ENCODE peak calls at places on chromosome 18, in seven cellular contexts. L, E, T, R, D, N and P are unnamed samples. For H3K4me1, the result is how much of the 10 kb centered on the place peaks cover.

GRCh38 chr18:31042391-31043181 is at the start of gene DSC3:
- DNase-seq in D (peak), T (no peak), L (no peak), N (no peak), R (no peak), E (peak), P (no peak)

GRCh38 chr18:74063552-74063951 is 84.1 kb downstream of the FBXO15 start:
- DNase-seq in N (no peak), D (no peak), T (no peak), R (no peak), E (no peak), L (no peak), P (no peak)

GRCh38 chr18:49174478-49174877 is 223.7 kb upstream of the SMAD7 start:
- DNase-seq in D (peak), T (no peak), L (no peak), N (no peak), R (no peak), E (no peak), P (peak)

GRCh38 chr18:60191926-60192325 is 180.6 kb downstream of the MC4R start:
- DNase-seq in R (no peak), E (no peak), T (no peak), D (no peak), N (no peak), L (no peak), P (no peak)

GRCh38 chr18:35383136-35383535 is 6.0 kb upstream of the ZNF396 start:
- DNase-seq in T (no peak), R (no peak), D (no peak), N (no peak), E (no peak), L (no peak), P (no peak)

GRCh38 chr18:50982086-50982801 is 14.4 kb downstream of the ELAC1 start:
- DNase-seq in N (no peak), R (no peak), D (no peak), L (no peak), T (no peak), E (no peak), P (no peak)

GRCh38 chr18:78857252-78858150 is 122.1 kb upstream of the SALL3 start:
- DNase-seq in D (no peak), T (no peak), E (no peak), N (no peak), L (no peak), R (no peak), P (no peak)

GRCh38 chr18:12748671-12749070 is 45.8 kb downstream of the PSMG2 start:
- DNase-seq in D (no peak), N (no peak), T (no peak), R (no peak), E (no peak), L (no peak), P (no peak)

GRCh38 chr18:36950282-36950681 is 121.4 kb downstream of the KIAA1328 start:
- DNase-seq in D (no peak), N (no peak), E (no peak), R (no peak), T (no peak), L (no peak), P (no peak)

GRCh38 chr18:78799382-78800089 is 180.1 kb upstream of the SALL3 start:
- DNase-seq in T (no peak), E (no peak), L (no peak), D (no peak), N (no peak), R (no peak), P (no peak)

GRCh38 chr18:29712785-29713184 is 1329.8 kb downstream of the DSC3 start:
- DNase-seq in L (no peak), R (no peak), T (no peak), N (no peak), D (no peak), E (no peak), P (no peak)

GRCh38 chr18:59921384-59921891 is 21.6 kb downstream of the PMAIP1 start:
- DNase-seq in L (peak), D (no peak), T (no peak), R (no peak), N (no peak), E (no peak), P (no peak)

GRCh38 chr18:26652501-26652900 is 104.1 kb upstream of the KCTD1 start:
- DNase-seq in N (no peak), L (no peak), T (no peak), R (no peak), D (no peak), E (no peak), P (no peak)

GRCh38 chr18:58205087-58205779 is 161.2 kb downstream of the NEDD4L start:
- DNase-seq in D (no peak), R (no peak), N (no peak), E (no peak), L (no peak), T (no peak), P (peak)

GRCh38 chr18:48792611-48793368 is 158.0 kb downstream of the SMAD7 start:
- DNase-seq in T (no peak), R (peak), L (no peak), E (no peak), N (peak), D (no peak), P (no peak)

GRCh38 chr18:29188760-29189159 is 1011.8 kb upstream of the CDH2 start:
- DNase-seq in N (no peak), D (no peak), T (no peak), E (no peak), L (no peak), R (no peak), P (peak)

DNA sequence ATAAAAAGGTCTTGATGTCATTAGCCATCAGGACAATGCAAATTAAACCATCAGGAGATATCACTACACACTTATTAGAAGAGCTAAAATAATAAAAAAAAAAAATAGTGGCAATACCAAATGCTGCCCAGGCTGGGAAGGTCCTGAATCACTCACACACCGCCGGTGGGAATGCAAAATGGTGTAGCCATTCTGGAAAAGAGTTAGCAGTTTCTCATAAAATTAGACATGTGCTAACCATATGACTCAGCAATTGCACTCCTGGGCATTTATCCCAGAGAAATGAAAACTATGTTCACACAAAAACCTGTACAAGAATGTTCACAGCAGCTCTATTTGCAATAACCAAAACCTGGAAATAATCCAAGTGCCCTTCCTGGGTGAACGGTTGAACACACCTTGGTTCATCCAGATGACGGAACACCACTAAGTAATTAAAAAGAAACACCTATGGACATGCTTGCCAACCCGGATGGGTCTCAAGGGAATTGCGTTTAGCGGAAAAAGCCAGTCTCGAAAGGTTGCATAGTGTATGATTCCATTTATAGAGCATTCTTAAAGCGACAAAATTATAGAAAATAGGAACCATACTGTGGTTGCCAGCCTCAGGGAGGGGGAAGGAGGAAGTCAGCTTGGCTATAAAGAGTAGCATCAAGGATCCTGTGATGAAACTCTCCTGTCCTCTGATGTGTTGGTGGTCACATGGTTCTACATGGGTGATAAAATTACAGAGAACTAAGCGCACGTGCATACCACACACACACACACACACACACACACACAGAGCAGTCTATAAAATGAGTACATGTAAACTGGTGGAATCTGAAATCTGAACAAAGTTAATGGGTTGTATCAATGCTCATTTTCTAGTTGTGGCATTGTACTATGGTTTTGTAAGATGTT is 4.6 kb downstream of the MBP start:
- DNase-seq in D (no peak), E (no peak), N (no peak), R (no peak), T (no peak), L (no peak), P (peak)
- H3K4me1 ChIP-seq in D (under half), E (under half), N (under half), R (under half), T (half or more), L (half or more), P (under half)

GRCh38 chr18:77056399-77057015 is 76.1 kb downstream of the MBP start:
- DNase-seq in E (no peak), L (no peak), T (no peak), N (no peak), D (no peak), R (no peak), P (peak)
- H3K4me1 ChIP-seq in E (under half), L (half or more), T (half or more), N (under half), D (under half), R (half or more), P (under half)

DNA sequence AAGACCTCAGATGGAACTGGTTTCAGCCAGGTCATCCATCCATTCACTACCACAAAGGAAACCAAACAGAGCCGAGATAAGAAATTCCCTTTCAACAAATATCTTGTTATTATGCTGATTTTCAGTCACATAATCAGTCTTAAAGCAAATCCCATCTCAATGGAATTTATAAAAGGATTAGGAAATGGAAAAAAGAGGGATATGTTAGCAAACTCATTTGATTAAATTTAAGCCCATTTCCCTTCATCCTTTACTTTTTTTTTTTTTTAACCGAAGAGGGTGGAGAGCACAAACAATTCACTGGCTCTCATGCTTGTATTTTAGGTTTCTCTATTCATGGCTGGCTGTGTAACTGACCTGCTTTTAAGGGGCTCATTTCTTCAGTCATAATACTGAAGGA is 109.0 kb upstream of the GATA6 start:
- DNase-seq in E (no peak), D (no peak), R (no peak), L (no peak), N (no peak), T (no peak), P (no peak)
- H3K4me1 ChIP-seq in E (under half), D (under half), R (under half), L (under half), N (under half), T (under half), P (under half)

GRCh38 chr18:70044626-70045025 is 97.0 kb upstream of the CD226 start:
- DNase-seq in L (no peak), T (no peak), N (no peak), E (no peak), R (no peak), D (no peak), P (peak)
- H3K4me1 ChIP-seq in L (under half), T (under half), N (under half), E (under half), R (under half), D (under half), P (half or more)

DNA sequence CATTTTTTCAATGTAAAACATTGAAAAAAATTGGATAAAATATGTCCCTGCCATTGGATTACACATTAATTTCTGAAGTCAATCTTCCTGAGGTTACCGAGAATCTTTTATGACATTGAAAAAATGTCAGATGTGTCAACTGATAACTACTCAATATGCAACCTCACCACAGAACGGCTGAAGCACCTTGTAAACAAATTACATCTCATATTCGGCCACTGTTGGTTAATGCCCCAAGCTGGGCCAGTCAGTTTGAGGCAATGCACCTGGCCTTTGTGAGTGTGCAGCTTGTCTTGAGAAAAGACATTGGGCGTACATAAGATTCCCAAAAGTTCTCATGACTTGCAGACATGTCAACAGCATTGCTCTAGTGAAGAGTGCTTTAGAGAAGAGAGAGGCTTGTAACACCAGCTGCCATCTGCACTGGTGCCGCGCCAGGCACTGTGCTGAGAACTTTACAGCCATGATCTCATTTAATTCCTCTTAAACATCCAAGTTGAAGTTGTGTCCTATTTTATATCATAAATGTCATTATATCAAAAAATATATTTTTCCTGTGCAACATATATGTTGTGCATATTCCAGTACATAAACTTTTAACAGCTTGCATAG is 112.7 kb upstream of the SLC35G4 start:
- DNase-seq in N (no peak), D (no peak), R (no peak), T (no peak), E (no peak), L (no peak), P (no peak)
- H3K4me1 ChIP-seq in N (under half), D (under half), R (under half), T (under half), E (under half), L (under half), P (half or more)

GRCh38 chr18:8797206-8797605 is 91.8 kb downstream of the MTCL1 start:
- DNase-seq in N (no peak), L (no peak), D (no peak), R (no peak), E (no peak), T (no peak), P (peak)

GRCh38 chr18:8792688-8793316 is 87.4 kb downstream of the MTCL1 start:
- DNase-seq in N (no peak), T (no peak), R (no peak), E (no peak), L (no peak), D (no peak), P (no peak)

GRCh38 chr18:8793445-8794132 is 88.2 kb downstream of the MTCL1 start:
- DNase-seq in N (no peak), D (no peak), L (no peak), R (no peak), E (no peak), T (no peak), P (peak)

GRCh38 chr18:8794133-8794986 is 89.0 kb downstream of the MTCL1 start:
- DNase-seq in R (no peak), L (no peak), D (no peak), N (no peak), E (no peak), T (no peak), P (peak)

GRCh38 chr18:8795586-8795985 is 90.2 kb downstream of the MTCL1 start:
- DNase-seq in R (no peak), D (no peak), T (no peak), L (no peak), E (no peak), N (no peak), P (no peak)
- H3K4me1 ChIP-seq in R (under half), D (under half), T (under half), L (under half), E (under half), N (under half), P (half or more)